ENCODE peak calls at places on chromosomes 16 and 17, in nine cellular contexts. One of them, this sample, is unnamed.
A peak's percentile ranks its signal among the peaks of the same experiment; 100 is the strongest.

GRCh38 chr16:58732545-58733247 is 1.4 kb downstream of the GOT2 start:
- DNase-seq in epithelial cell of esophagus: peak; percentile 77
- DNase-seq in ovary: no peak
- DNase-seq in cardiac fibroblast: peak; percentile 36
- DNase-seq in mucosa of descending colon: no peak
- DNase-seq in tibial artery: no peak
- DNase-seq in mammary epithelial cell: peak; percentile 74
- DNase-seq in astrocyte of the cerebellum: no peak
- DNase-seq in fibroblast of lung: peak; percentile 2
- DNase-seq in this sample: no peak

GRCh38 chr17:57372156-57372555 is 115.8 kb downstream of the MSI2 start:
- DNase-seq in epithelial cell of esophagus: peak; percentile 51
- DNase-seq in ovary: no peak
- DNase-seq in cardiac fibroblast: peak; percentile 47
- DNase-seq in mucosa of descending colon: no peak
- DNase-seq in tibial artery: no peak
- DNase-seq in mammary epithelial cell: peak; percentile 49
- DNase-seq in astrocyte of the cerebellum: peak; percentile 78
- DNase-seq in fibroblast of lung: peak; percentile 52
- DNase-seq in this sample: no peak

GRCh38 chr16:58515871-58516767 is 802 bp downstream of the SETD6 start:
- DNase-seq in epithelial cell of esophagus: peak; percentile 76
- DNase-seq in ovary: no peak
- DNase-seq in cardiac fibroblast: peak; percentile 5
- DNase-seq in mucosa of descending colon: peak; percentile 80
- DNase-seq in tibial artery: no peak
- DNase-seq in mammary epithelial cell: peak; percentile 61
- DNase-seq in astrocyte of the cerebellum: no peak
- DNase-seq in fibroblast of lung: no peak
- DNase-seq in this sample: no peak

GRCh38 chr16:11377156-11377555 is 31.9 kb downstream of the RMI2 start:
- DNase-seq in epithelial cell of esophagus: no peak
- DNase-seq in ovary: no peak
- DNase-seq in cardiac fibroblast: no peak
- DNase-seq in mucosa of descending colon: no peak
- DNase-seq in tibial artery: no peak
- DNase-seq in mammary epithelial cell: no peak
- DNase-seq in astrocyte of the cerebellum: no peak
- DNase-seq in fibroblast of lung: no peak
- DNase-seq in this sample: no peak

GRCh38 chr16:79560923-79561322 is 39.6 kb downstream of the MAF start:
- DNase-seq in epithelial cell of esophagus: no peak
- DNase-seq in ovary: no peak
- DNase-seq in cardiac fibroblast: no peak
- DNase-seq in mucosa of descending colon: no peak
- DNase-seq in tibial artery: no peak
- DNase-seq in mammary epithelial cell: no peak
- DNase-seq in astrocyte of the cerebellum: no peak
- DNase-seq in fibroblast of lung: no peak
- DNase-seq in this sample: no peak

GRCh38 chr16:29926675-29927522 is 873 bp upstream of the KCTD13 start:
- DNase-seq in epithelial cell of esophagus: peak; percentile 14
- DNase-seq in ovary: peak; percentile 32
- DNase-seq in cardiac fibroblast: no peak
- DNase-seq in mucosa of descending colon: peak; percentile 55
- DNase-seq in tibial artery: no peak
- DNase-seq in mammary epithelial cell: no peak
- DNase-seq in astrocyte of the cerebellum: no peak
- DNase-seq in fibroblast of lung: peak; percentile 49
- DNase-seq in this sample: no peak

GRCh38 chr17:77546772-77547201 is 406.0 kb downstream of the SEC14L1 start:
- DNase-seq in epithelial cell of esophagus: no peak
- DNase-seq in ovary: no peak
- DNase-seq in cardiac fibroblast: no peak
- DNase-seq in mucosa of descending colon: peak; percentile 59
- DNase-seq in tibial artery: no peak
- DNase-seq in mammary epithelial cell: no peak
- DNase-seq in astrocyte of the cerebellum: no peak
- DNase-seq in fibroblast of lung: no peak
- DNase-seq in this sample: no peak

GRCh38 chr17:65104541-65104940 is 32.6 kb upstream of the RGS9 start:
- DNase-seq in epithelial cell of esophagus: no peak
- DNase-seq in ovary: no peak
- DNase-seq in cardiac fibroblast: no peak
- DNase-seq in mucosa of descending colon: no peak
- DNase-seq in tibial artery: no peak
- DNase-seq in mammary epithelial cell: no peak
- DNase-seq in astrocyte of the cerebellum: no peak
- DNase-seq in fibroblast of lung: no peak
- DNase-seq in this sample: no peak

GRCh38 chr16:11310997-11311561 is 29.9 kb upstream of the PRM1 start:
- DNase-seq in epithelial cell of esophagus: no peak
- DNase-seq in ovary: no peak
- DNase-seq in cardiac fibroblast: no peak
- DNase-seq in mucosa of descending colon: no peak
- DNase-seq in tibial artery: no peak
- DNase-seq in mammary epithelial cell: no peak
- DNase-seq in astrocyte of the cerebellum: no peak
- DNase-seq in fibroblast of lung: no peak
- DNase-seq in this sample: no peak

GRCh38 chr17:77206557-77206956 is 65.8 kb downstream of the SEC14L1 start:
- DNase-seq in epithelial cell of esophagus: no peak
- DNase-seq in ovary: no peak
- DNase-seq in cardiac fibroblast: peak; percentile 19
- DNase-seq in mucosa of descending colon: no peak
- DNase-seq in tibial artery: no peak
- DNase-seq in mammary epithelial cell: no peak
- DNase-seq in astrocyte of the cerebellum: no peak
- DNase-seq in fibroblast of lung: no peak
- DNase-seq in this sample: no peak

GRCh38 chr16:54422159-54422558 is 135.6 kb upstream of the IRX3 start:
- DNase-seq in epithelial cell of esophagus: no peak
- DNase-seq in ovary: no peak
- DNase-seq in cardiac fibroblast: no peak
- DNase-seq in mucosa of descending colon: no peak
- DNase-seq in tibial artery: peak; percentile 36
- DNase-seq in mammary epithelial cell: no peak
- DNase-seq in astrocyte of the cerebellum: no peak
- DNase-seq in fibroblast of lung: no peak
- DNase-seq in this sample: no peak

DNA sequence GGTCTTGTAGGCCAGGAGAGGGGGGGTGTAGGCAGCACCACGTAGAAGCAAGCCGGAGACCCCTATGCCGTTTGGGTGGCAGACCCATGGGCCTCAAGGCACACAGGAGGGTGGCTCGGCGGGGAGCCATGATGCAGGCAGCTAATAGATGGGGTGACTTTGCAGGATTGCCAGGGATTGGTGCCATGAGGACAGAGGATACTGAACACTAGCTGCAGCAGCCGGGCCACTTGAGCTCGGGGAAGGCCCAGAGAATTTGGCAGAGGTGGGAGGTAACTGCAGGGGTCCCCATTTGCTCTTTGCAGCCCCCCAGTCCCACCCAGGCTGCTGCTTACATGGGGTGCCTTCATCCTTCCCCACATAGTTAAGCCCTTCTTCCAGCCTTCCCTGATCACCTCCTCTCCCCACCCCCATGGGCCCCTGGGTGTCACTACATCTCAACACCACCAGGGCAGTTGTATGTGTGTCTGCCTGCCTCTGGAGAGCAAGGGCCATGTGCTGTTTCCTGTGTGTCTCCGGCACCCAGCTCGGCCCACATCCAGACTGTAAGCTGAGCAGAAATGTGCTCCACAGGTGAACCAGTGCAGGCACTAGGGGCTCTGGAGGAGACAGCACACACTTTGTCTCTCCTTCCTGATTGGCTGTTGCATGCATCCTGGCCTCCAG is 52.1 kb downstream of the SREBF1 start:
- DNase-seq in epithelial cell of esophagus: no peak
- DNase-seq in ovary: no peak
- DNase-seq in cardiac fibroblast: no peak
- DNase-seq in mucosa of descending colon: no peak
- DNase-seq in tibial artery: no peak
- DNase-seq in mammary epithelial cell: no peak
- DNase-seq in astrocyte of the cerebellum: no peak
- DNase-seq in fibroblast of lung: no peak
- DNase-seq in this sample: no peak
- TF ChIP-seq CTCF in epithelial cell of esophagus: no peak
- TF ChIP-seq CTCF in ovary: no peak
- TF ChIP-seq CTCF in cardiac fibroblast: no peak
- TF ChIP-seq CTCF in mucosa of descending colon: no peak
- TF ChIP-seq CTCF in tibial artery: no peak
- TF ChIP-seq CTCF in mammary epithelial cell: peak; percentile 17
- TF ChIP-seq CTCF in astrocyte of the cerebellum: peak; percentile 36
- TF ChIP-seq CTCF in fibroblast of lung: peak; percentile 24
- TF ChIP-seq CTCF in this sample: peak; percentile 20

GRCh38 chr16:68088130-68088972 is 3.2 kb downstream of the NFATC3 start:
- DNase-seq in epithelial cell of esophagus: no peak
- DNase-seq in ovary: no peak
- DNase-seq in cardiac fibroblast: no peak
- DNase-seq in mucosa of descending colon: no peak
- DNase-seq in tibial artery: no peak
- DNase-seq in mammary epithelial cell: no peak
- DNase-seq in astrocyte of the cerebellum: no peak
- DNase-seq in fibroblast of lung: no peak
- DNase-seq in this sample: no peak

GRCh38 chr16:68086860-68087268 is 1.7 kb downstream of the NFATC3 start:
- DNase-seq in epithelial cell of esophagus: no peak
- DNase-seq in ovary: no peak
- DNase-seq in cardiac fibroblast: no peak
- DNase-seq in mucosa of descending colon: no peak
- DNase-seq in tibial artery: no peak
- DNase-seq in mammary epithelial cell: peak; percentile 30
- DNase-seq in astrocyte of the cerebellum: no peak
- DNase-seq in fibroblast of lung: peak; percentile 24
- DNase-seq in this sample: no peak

GRCh38 chr16:68089067-68089466 is 3.9 kb downstream of the NFATC3 start:
- DNase-seq in epithelial cell of esophagus: no peak
- DNase-seq in ovary: no peak
- DNase-seq in cardiac fibroblast: no peak
- DNase-seq in mucosa of descending colon: no peak
- DNase-seq in tibial artery: no peak
- DNase-seq in mammary epithelial cell: no peak
- DNase-seq in astrocyte of the cerebellum: no peak
- DNase-seq in fibroblast of lung: no peak
- DNase-seq in this sample: no peak

GRCh38 chr16:68086336-68086821 is 1.2 kb downstream of the NFATC3 start:
- DNase-seq in epithelial cell of esophagus: peak; percentile 55
- DNase-seq in ovary: no peak
- DNase-seq in cardiac fibroblast: no peak
- DNase-seq in mucosa of descending colon: no peak
- DNase-seq in tibial artery: no peak
- DNase-seq in mammary epithelial cell: peak; percentile 52
- DNase-seq in astrocyte of the cerebellum: no peak
- DNase-seq in fibroblast of lung: peak; percentile 53
- DNase-seq in this sample: no peak

GRCh38 chr16:68087688-68088087 is 2.5 kb downstream of the NFATC3 start:
- DNase-seq in epithelial cell of esophagus: no peak
- DNase-seq in ovary: no peak
- DNase-seq in cardiac fibroblast: no peak
- DNase-seq in mucosa of descending colon: no peak
- DNase-seq in tibial artery: no peak
- DNase-seq in mammary epithelial cell: no peak
- DNase-seq in astrocyte of the cerebellum: no peak
- DNase-seq in fibroblast of lung: no peak
- DNase-seq in this sample: no peak
- H3K4me3 ChIP-seq in epithelial cell of esophagus: peak overlapping the region; percentile 7
- H3K4me3 ChIP-seq in ovary: no peak overlapping the region
- H3K4me3 ChIP-seq in cardiac fibroblast: no peak overlapping the region
- H3K4me3 ChIP-seq in mucosa of descending colon: no peak overlapping the region
- H3K4me3 ChIP-seq in tibial artery: no peak overlapping the region
- H3K4me3 ChIP-seq in mammary epithelial cell: peak overlapping the region; percentile 84
- H3K4me3 ChIP-seq in astrocyte of the cerebellum: no peak overlapping the region
- H3K4me3 ChIP-seq in fibroblast of lung: peak overlapping the region; percentile 76
- H3K4me3 ChIP-seq in this sample: peak overlapping the region; percentile 89

DNA sequence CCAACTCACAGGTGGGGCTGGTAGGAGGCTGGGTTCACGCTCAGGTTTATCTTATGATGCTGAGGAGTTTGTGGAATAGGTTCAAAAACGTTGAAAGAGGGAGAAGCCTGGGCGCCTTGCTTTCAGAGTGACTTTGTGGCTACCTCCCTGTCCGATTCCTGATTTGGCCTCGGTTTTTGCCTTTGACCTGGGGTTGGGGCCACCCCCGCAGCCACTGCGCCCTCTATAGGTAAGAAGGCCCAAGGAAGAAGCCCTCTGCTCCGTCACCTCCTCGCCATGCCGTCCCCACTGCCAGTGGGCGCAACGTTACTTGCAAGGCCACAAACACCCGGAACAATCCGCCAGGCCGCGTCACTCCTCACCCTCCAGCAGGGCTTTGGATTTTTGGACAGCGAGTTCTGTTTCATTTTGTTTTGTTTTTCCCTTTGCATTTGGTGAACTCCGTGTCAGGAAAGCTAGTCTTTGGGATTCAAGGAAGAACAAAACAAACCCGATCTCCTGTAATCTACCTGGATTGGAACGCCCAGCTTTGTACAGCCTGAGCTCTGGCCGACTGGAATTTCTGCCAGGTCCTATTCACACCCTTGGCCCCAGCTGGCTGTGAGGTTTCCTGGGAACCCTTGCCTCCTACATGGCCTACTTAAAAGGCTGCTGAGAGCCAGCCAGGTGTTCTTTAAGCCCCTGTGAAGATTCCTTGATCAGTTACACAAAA is 60.7 kb downstream of the TBC1D16 start:
- DNase-seq in epithelial cell of esophagus: no peak
- DNase-seq in ovary: no peak
- DNase-seq in cardiac fibroblast: no peak
- DNase-seq in mucosa of descending colon: no peak
- DNase-seq in tibial artery: no peak
- DNase-seq in mammary epithelial cell: no peak
- DNase-seq in astrocyte of the cerebellum: no peak
- DNase-seq in fibroblast of lung: no peak
- DNase-seq in this sample: no peak
- TF ChIP-seq CTCF in epithelial cell of esophagus: no peak
- TF ChIP-seq CTCF in ovary: no peak
- TF ChIP-seq CTCF in cardiac fibroblast: no peak
- TF ChIP-seq CTCF in mucosa of descending colon: no peak
- TF ChIP-seq CTCF in tibial artery: no peak
- TF ChIP-seq CTCF in mammary epithelial cell: no peak
- TF ChIP-seq CTCF in astrocyte of the cerebellum: peak; percentile 22
- TF ChIP-seq CTCF in fibroblast of lung: peak; percentile 11
- TF ChIP-seq CTCF in this sample: no peak

GRCh38 chr16:67055712-67056487 is 27.0 kb downstream of the CBFB start:
- DNase-seq in epithelial cell of esophagus: peak; percentile 98
- DNase-seq in ovary: no peak
- DNase-seq in cardiac fibroblast: peak; percentile 71
- DNase-seq in mucosa of descending colon: no peak
- DNase-seq in tibial artery: no peak
- DNase-seq in mammary epithelial cell: peak; percentile 97
- DNase-seq in astrocyte of the cerebellum: peak; percentile 35
- DNase-seq in fibroblast of lung: peak; percentile 89
- DNase-seq in this sample: peak; percentile 44
- H3K4me3 ChIP-seq in epithelial cell of esophagus: no peak overlapping the region
- H3K4me3 ChIP-seq in ovary: no peak overlapping the region
- H3K4me3 ChIP-seq in cardiac fibroblast: no peak overlapping the region
- H3K4me3 ChIP-seq in mucosa of descending colon: no peak overlapping the region
- H3K4me3 ChIP-seq in tibial artery: no peak overlapping the region
- H3K4me3 ChIP-seq in mammary epithelial cell: no peak overlapping the region
- H3K4me3 ChIP-seq in astrocyte of the cerebellum: no peak overlapping the region
- H3K4me3 ChIP-seq in fibroblast of lung: no peak overlapping the region
- H3K4me3 ChIP-seq in this sample: no peak overlapping the region

GRCh38 chr16:4401510-4401909 is 14.9 kb downstream of the CORO7 start:
- DNase-seq in epithelial cell of esophagus: no peak
- DNase-seq in ovary: no peak
- DNase-seq in cardiac fibroblast: no peak
- DNase-seq in mucosa of descending colon: no peak
- DNase-seq in tibial artery: no peak
- DNase-seq in mammary epithelial cell: no peak
- DNase-seq in astrocyte of the cerebellum: no peak
- DNase-seq in fibroblast of lung: no peak
- DNase-seq in this sample: no peak
- TF ChIP-seq CTCF in epithelial cell of esophagus: no peak
- TF ChIP-seq CTCF in ovary: no peak
- TF ChIP-seq CTCF in cardiac fibroblast: no peak
- TF ChIP-seq CTCF in mucosa of descending colon: no peak
- TF ChIP-seq CTCF in tibial artery: no peak
- TF ChIP-seq CTCF in mammary epithelial cell: no peak
- TF ChIP-seq CTCF in astrocyte of the cerebellum: no peak
- TF ChIP-seq CTCF in fibroblast of lung: no peak
- TF ChIP-seq CTCF in this sample: no peak